ENCODE peak calls at places on chromosomes 11 and 22, in four cellular contexts. One of them, this sample, is unnamed.

GRCh38 chr22:37321288-37321687 is 39.0 kb downstream of the CYTH4 start:
- DNase-seq in activated T-cell treated with anti-CD3 and anti-CD28 coated beads for 1 hour: no peak
- DNase-seq in upper lobe of right lung: no peak
- DNase-seq in stimulated activated CD4-positive, alpha-beta T cell treated with anti-CD3 and anti-CD28 coated beads, Interleukin-4, amount 100 ng/mL, for 48 hours: no peak
- DNase-seq in this sample: no peak

GRCh38 chr11:123381817-123382554 is 48.1 kb upstream of the GRAMD1B start:
- DNase-seq in activated T-cell treated with anti-CD3 and anti-CD28 coated beads for 1 hour: no peak
- DNase-seq in upper lobe of right lung: no peak
- DNase-seq in stimulated activated CD4-positive, alpha-beta T cell treated with anti-CD3 and anti-CD28 coated beads, Interleukin-4, amount 100 ng/mL, for 48 hours: peak; percentile 63
- DNase-seq in this sample: no peak

GRCh38 chr11:66845876-66846212 is 2.6 kb downstream of the RCE1 start:
- DNase-seq in activated T-cell treated with anti-CD3 and anti-CD28 coated beads for 1 hour: no peak
- DNase-seq in upper lobe of right lung: no peak
- DNase-seq in stimulated activated CD4-positive, alpha-beta T cell treated with anti-CD3 and anti-CD28 coated beads, Interleukin-4, amount 100 ng/mL, for 48 hours: no peak
- DNase-seq in this sample: no peak

GRCh38 chr22:38862375-38863329 is 9.4 kb downstream of the CBX6 start:
- DNase-seq in activated T-cell treated with anti-CD3 and anti-CD28 coated beads for 1 hour: no peak
- DNase-seq in upper lobe of right lung: peak; percentile 67
- DNase-seq in stimulated activated CD4-positive, alpha-beta T cell treated with anti-CD3 and anti-CD28 coated beads, Interleukin-4, amount 100 ng/mL, for 48 hours: no peak
- DNase-seq in this sample: no peak

GRCh38 chr11:120564573-120565301 is 53.2 kb downstream of the GRIK4 start:
- DNase-seq in activated T-cell treated with anti-CD3 and anti-CD28 coated beads for 1 hour: no peak
- DNase-seq in upper lobe of right lung: no peak
- DNase-seq in stimulated activated CD4-positive, alpha-beta T cell treated with anti-CD3 and anti-CD28 coated beads, Interleukin-4, amount 100 ng/mL, for 48 hours: peak; percentile 43
- DNase-seq in this sample: no peak

GRCh38 chr22:48950151-48950915 is 877.3 kb downstream of the BRD1 start:
- DNase-seq in activated T-cell treated with anti-CD3 and anti-CD28 coated beads for 1 hour: no peak
- DNase-seq in upper lobe of right lung: peak; percentile 53
- DNase-seq in stimulated activated CD4-positive, alpha-beta T cell treated with anti-CD3 and anti-CD28 coated beads, Interleukin-4, amount 100 ng/mL, for 48 hours: no peak
- DNase-seq in this sample: no peak

GRCh38 chr22:45630436-45630835 is 41.2 kb upstream of the ATXN10 start:
- DNase-seq in activated T-cell treated with anti-CD3 and anti-CD28 coated beads for 1 hour: no peak
- DNase-seq in upper lobe of right lung: peak; percentile 59
- DNase-seq in stimulated activated CD4-positive, alpha-beta T cell treated with anti-CD3 and anti-CD28 coated beads, Interleukin-4, amount 100 ng/mL, for 48 hours: no peak
- DNase-seq in this sample: no peak

GRCh38 chr22:46070722-46071450 is 79.4 kb upstream of the PPARA start:
- DNase-seq in activated T-cell treated with anti-CD3 and anti-CD28 coated beads for 1 hour: peak; percentile 26
- DNase-seq in upper lobe of right lung: peak; percentile 89
- DNase-seq in stimulated activated CD4-positive, alpha-beta T cell treated with anti-CD3 and anti-CD28 coated beads, Interleukin-4, amount 100 ng/mL, for 48 hours: peak; percentile 36
- DNase-seq in this sample: peak; percentile 62

This sample was measured in foreskin keratinocyte.